ENCODE peak calls at places on chromosomes 16 and 17, in seven cellular contexts. One of them, this sample, is unnamed.

GRCh38 chr16:54817432-54817831 is 113.2 kb upstream of the IRX5 start:
- DNase-seq in ascending aorta: no peak
- DNase-seq in tibial nerve: no peak
- DNase-seq in A549: peak; percentile 5
- DNase-seq in heart right ventricle: no peak
- DNase-seq in Panc1: no peak
- DNase-seq in OCI-LY7: peak; percentile 38
- DNase-seq in this sample: peak; percentile 5

GRCh38 chr16:53080345-53081031 is 25.7 kb downstream of the CHD9 start:
- DNase-seq in tibial nerve: peak; percentile 47
- DNase-seq in OCI-LY7: no peak
- DNase-seq in A549: peak; percentile 89
- DNase-seq in Panc1: no peak
- DNase-seq in ascending aorta: no peak
- DNase-seq in heart right ventricle: peak; percentile 51
- DNase-seq in this sample: peak; percentile 71

GRCh38 chr17:74339537-74340195 is 13.6 kb downstream of the KIF19 start:
- DNase-seq in ascending aorta: no peak
- DNase-seq in Panc1: no peak
- DNase-seq in heart right ventricle: no peak
- DNase-seq in tibial nerve: no peak
- DNase-seq in A549: no peak
- DNase-seq in OCI-LY7: no peak
- DNase-seq in this sample: no peak

GRCh38 chr17:77433385-77434135 is 292.8 kb downstream of the SEC14L1 start:
- DNase-seq in heart right ventricle: peak; percentile 72
- DNase-seq in OCI-LY7: peak; percentile 78
- DNase-seq in tibial nerve: no peak
- DNase-seq in A549: no peak
- DNase-seq in Panc1: no peak
- DNase-seq in ascending aorta: no peak
- DNase-seq in this sample: peak; percentile 83

GRCh38 chr16:11410382-11411058 is 65.3 kb downstream of the RMI2 start:
- DNase-seq in heart right ventricle: no peak
- DNase-seq in A549: no peak
- DNase-seq in Panc1: no peak
- DNase-seq in tibial nerve: peak; percentile 26
- DNase-seq in OCI-LY7: no peak
- DNase-seq in ascending aorta: peak; percentile 48
- DNase-seq in this sample: no peak

GRCh38 chr17:46742539-46743270 is 75.8 kb downstream of the WNT3 start:
- DNase-seq in tibial nerve: no peak
- DNase-seq in ascending aorta: no peak
- DNase-seq in OCI-LY7: peak; percentile 24
- DNase-seq in A549: peak; percentile 76
- DNase-seq in Panc1: peak; percentile 18
- DNase-seq in heart right ventricle: no peak
- DNase-seq in this sample: peak; percentile 38

GRCh38 chr17:64063766-64064224 is 43.4 kb upstream of the ICAM2 start:
- DNase-seq in tibial nerve: no peak
- DNase-seq in heart right ventricle: peak; percentile 62
- DNase-seq in Panc1: no peak
- DNase-seq in OCI-LY7: peak; percentile 71
- DNase-seq in A549: peak; percentile 53
- DNase-seq in ascending aorta: no peak
- DNase-seq in this sample: peak; percentile 16

GRCh38 chr17:17358060-17358751 is 55.0 kb downstream of the NT5M start:
- DNase-seq in A549: no peak
- DNase-seq in OCI-LY7: no peak
- DNase-seq in heart right ventricle: no peak
- DNase-seq in Panc1: no peak
- DNase-seq in tibial nerve: no peak
- DNase-seq in ascending aorta: no peak
- DNase-seq in this sample: no peak

GRCh38 chr17:78142113-78142861 is 3.9 kb upstream of the C17orf99 start:
- DNase-seq in ascending aorta: no peak
- DNase-seq in Panc1: no peak
- DNase-seq in tibial nerve: no peak
- DNase-seq in OCI-LY7: no peak
- DNase-seq in A549: peak; percentile 85
- DNase-seq in heart right ventricle: no peak
- DNase-seq in this sample: no peak

GRCh38 chr17:40862985-40863733 is 3.9 kb downstream of the KRT12 start:
- DNase-seq in Panc1: no peak
- DNase-seq in OCI-LY7: peak; percentile 8
- DNase-seq in A549: no peak
- DNase-seq in heart right ventricle: peak; percentile 12
- DNase-seq in tibial nerve: no peak
- DNase-seq in ascending aorta: no peak
- DNase-seq in this sample: no peak

GRCh38 chr16:83995756-83996155 is 27.7 kb downstream of the NECAB2 start:
- DNase-seq in heart right ventricle: peak; percentile 30
- DNase-seq in Panc1: no peak
- DNase-seq in OCI-LY7: no peak
- DNase-seq in tibial nerve: no peak
- DNase-seq in A549: no peak
- DNase-seq in ascending aorta: no peak
- DNase-seq in this sample: peak; percentile 27

GRCh38 chr16:76964464-76965154 is 226.4 kb upstream of the MON1B start:
- DNase-seq in heart right ventricle: no peak
- DNase-seq in A549: no peak
- DNase-seq in OCI-LY7: no peak
- DNase-seq in ascending aorta: no peak
- DNase-seq in tibial nerve: no peak
- DNase-seq in Panc1: no peak
- DNase-seq in this sample: no peak

GRCh38 chr16:85667261-85667660 is 21.5 kb downstream of the GINS2 start:
- DNase-seq in OCI-LY7: no peak
- DNase-seq in A549: no peak
- DNase-seq in Panc1: no peak
- DNase-seq in tibial nerve: no peak
- DNase-seq in heart right ventricle: no peak
- DNase-seq in ascending aorta: no peak
- DNase-seq in this sample: no peak

GRCh38 chr16:53780051-53780450 is 76.1 kb downstream of the FTO start:
- DNase-seq in tibial nerve: no peak
- DNase-seq in ascending aorta: no peak
- DNase-seq in Panc1: no peak
- DNase-seq in OCI-LY7: no peak
- DNase-seq in heart right ventricle: no peak
- DNase-seq in A549: no peak
- DNase-seq in this sample: no peak

GRCh38 chr16:27481282-27481934 is 68.3 kb downstream of the GTF3C1 start:
- DNase-seq in heart right ventricle: no peak
- DNase-seq in OCI-LY7: no peak
- DNase-seq in tibial nerve: no peak
- DNase-seq in ascending aorta: no peak
- DNase-seq in A549: no peak
- DNase-seq in Panc1: no peak
- DNase-seq in this sample: no peak

GRCh38 chr17:7889166-7889584 is 586 bp downstream of the CHD3 start:
- DNase-seq in ascending aorta: peak; percentile 92
- DNase-seq in OCI-LY7: no peak
- DNase-seq in A549: peak; percentile 98
- DNase-seq in heart right ventricle: peak; percentile 98
- DNase-seq in tibial nerve: peak; percentile 90
- DNase-seq in Panc1: no peak
- DNase-seq in this sample: peak; percentile 97
- H3K4me3 ChIP-seq in ascending aorta: no peak overlapping the region
- H3K4me3 ChIP-seq in OCI-LY7: no peak overlapping the region
- H3K4me3 ChIP-seq in A549: peak overlapping the region; percentile 49
- H3K4me3 ChIP-seq in heart right ventricle: peak overlapping the region; percentile 71
- H3K4me3 ChIP-seq in tibial nerve: no peak overlapping the region
- H3K4me3 ChIP-seq in Panc1: peak overlapping the region; percentile 11
- H3K4me3 ChIP-seq in this sample: peak overlapping the region; percentile 73

DNA sequence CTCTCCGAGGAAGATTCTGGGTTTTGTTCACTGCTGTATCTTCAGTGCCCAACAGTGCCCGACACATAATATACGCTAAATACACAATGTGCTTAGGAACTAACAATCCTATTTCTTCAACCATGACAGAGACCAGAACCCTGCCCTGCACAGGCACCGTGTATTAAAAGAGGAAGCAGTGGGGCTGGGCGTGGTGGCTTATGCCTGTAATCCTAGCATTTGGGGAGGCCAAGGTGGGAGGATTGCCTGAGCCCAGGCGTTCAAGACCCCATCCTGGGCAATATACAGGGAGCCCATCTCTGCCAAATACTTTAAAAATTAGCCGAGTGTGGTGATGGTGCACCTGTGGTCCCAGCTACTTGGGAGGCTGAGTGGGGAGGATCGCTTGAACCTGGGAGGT is 19.3 kb downstream of the ARL2BP start:
- DNase-seq in A549: no peak
- DNase-seq in ascending aorta: no peak
- DNase-seq in tibial nerve: no peak
- DNase-seq in OCI-LY7: no peak
- DNase-seq in Panc1: no peak
- DNase-seq in heart right ventricle: no peak
- DNase-seq in this sample: no peak
- H3K4me1 ChIP-seq in A549: peaks cover 9% of the 10 kb centered on the region
- H3K4me1 ChIP-seq in ascending aorta: no peaks in the 10 kb centered on the region
- H3K4me1 ChIP-seq in tibial nerve: peaks cover 22% of the 10 kb centered on the region
- H3K4me1 ChIP-seq in OCI-LY7: peaks cover 9% of the 10 kb centered on the region
- H3K4me1 ChIP-seq in Panc1: peaks cover 6% of the 10 kb centered on the region
- H3K4me1 ChIP-seq in heart right ventricle: peaks cover 10% of the 10 kb centered on the region
- H3K4me1 ChIP-seq in this sample: peaks cover 3% of the 10 kb centered on the region

GRCh38 chr16:58451263-58451662 is 48.7 kb upstream of the NDRG4 start:
- DNase-seq in A549: no peak
- DNase-seq in ascending aorta: no peak
- DNase-seq in Panc1: no peak
- DNase-seq in heart right ventricle: no peak
- DNase-seq in OCI-LY7: no peak
- DNase-seq in tibial nerve: no peak
- DNase-seq in this sample: no peak

GRCh38 chr16:58448890-58449289 is 51.1 kb upstream of the NDRG4 start:
- DNase-seq in A549: no peak
- DNase-seq in tibial nerve: no peak
- DNase-seq in Panc1: no peak
- DNase-seq in heart right ventricle: no peak
- DNase-seq in OCI-LY7: no peak
- DNase-seq in ascending aorta: no peak
- DNase-seq in this sample: no peak

GRCh38 chr16:58450590-58450989 is 49.4 kb upstream of the NDRG4 start:
- DNase-seq in ascending aorta: no peak
- DNase-seq in heart right ventricle: no peak
- DNase-seq in tibial nerve: no peak
- DNase-seq in Panc1: no peak
- DNase-seq in OCI-LY7: no peak
- DNase-seq in A549: no peak
- DNase-seq in this sample: no peak

GRCh38 chr16:58449768-58450167 is 50.2 kb upstream of the NDRG4 start:
- DNase-seq in tibial nerve: no peak
- DNase-seq in OCI-LY7: no peak
- DNase-seq in A549: no peak
- DNase-seq in heart right ventricle: no peak
- DNase-seq in Panc1: no peak
- DNase-seq in ascending aorta: no peak
- DNase-seq in this sample: no peak

GRCh38 chr16:58449306-58449705 is 50.6 kb upstream of the NDRG4 start:
- DNase-seq in tibial nerve: no peak
- DNase-seq in A549: no peak
- DNase-seq in ascending aorta: no peak
- DNase-seq in OCI-LY7: no peak
- DNase-seq in Panc1: no peak
- DNase-seq in heart right ventricle: no peak
- DNase-seq in this sample: no peak
- H3K27ac ChIP-seq in tibial nerve: no peak overlapping the region
- H3K27ac ChIP-seq in A549: no peak overlapping the region
- H3K27ac ChIP-seq in ascending aorta: no peak overlapping the region
- H3K27ac ChIP-seq in OCI-LY7: no peak overlapping the region
- H3K27ac ChIP-seq in Panc1: no peak overlapping the region
- H3K27ac ChIP-seq in heart right ventricle: no peak overlapping the region
- H3K27ac ChIP-seq in this sample: no peak overlapping the region

GRCh38 chr16:426115-426905 is 861 bp downstream of the RAB11FIP3 start:
- DNase-seq in tibial nerve: no peak
- DNase-seq in heart right ventricle: peak; percentile 29
- DNase-seq in ascending aorta: no peak
- DNase-seq in A549: no peak
- DNase-seq in Panc1: no peak
- DNase-seq in OCI-LY7: peak; percentile 19
- DNase-seq in this sample: no peak

GRCh38 chr16:426906-427249 is 1.4 kb downstream of the RAB11FIP3 start:
- DNase-seq in ascending aorta: no peak
- DNase-seq in Panc1: no peak
- DNase-seq in A549: no peak
- DNase-seq in tibial nerve: peak; percentile 14
- DNase-seq in heart right ventricle: no peak
- DNase-seq in OCI-LY7: peak; percentile 17
- DNase-seq in this sample: no peak

GRCh38 chr16:425082-425718 is at the start of gene RAB11FIP3:
- DNase-seq in OCI-LY7: peak; percentile 90
- DNase-seq in tibial nerve: peak; percentile 69
- DNase-seq in ascending aorta: peak; percentile 43
- DNase-seq in Panc1: peak; percentile 24
- DNase-seq in A549: peak; percentile 82
- DNase-seq in heart right ventricle: peak; percentile 87
- DNase-seq in this sample: peak; percentile 89

GRCh38 chr16:424623-425081 is 797 bp upstream of the RAB11FIP3 start:
- DNase-seq in Panc1: no peak
- DNase-seq in heart right ventricle: peak; percentile 61
- DNase-seq in ascending aorta: no peak
- DNase-seq in A549: no peak
- DNase-seq in OCI-LY7: no peak
- DNase-seq in tibial nerve: peak; percentile 33
- DNase-seq in this sample: peak; percentile 54

DNA sequence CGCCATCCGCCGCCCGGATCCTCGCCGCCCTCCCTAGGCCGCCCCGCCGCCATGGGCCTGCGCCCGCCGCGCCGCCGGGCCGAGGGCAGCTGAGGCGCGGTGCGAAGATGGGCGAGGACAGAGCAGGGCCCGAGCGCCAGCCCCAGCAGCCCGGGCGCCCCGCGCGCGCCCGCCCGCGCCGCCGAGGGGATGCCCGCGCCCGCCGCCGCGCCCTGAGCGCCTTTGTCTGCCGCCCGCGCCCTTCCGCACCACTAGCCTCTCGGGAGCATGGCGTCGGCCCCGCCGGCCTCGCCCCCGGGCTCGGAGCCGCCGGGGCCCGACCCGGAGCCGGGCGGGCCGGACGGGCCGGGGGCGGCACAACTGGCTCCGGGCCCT is 278 bp downstream of the RAB11FIP3 start:
- DNase-seq in Panc1: no peak
- DNase-seq in OCI-LY7: no peak
- DNase-seq in A549: no peak
- DNase-seq in ascending aorta: no peak
- DNase-seq in tibial nerve: no peak
- DNase-seq in heart right ventricle: no peak
- DNase-seq in this sample: no peak
- H3K4me3 ChIP-seq in Panc1: peak overlapping the region; percentile 77
- H3K4me3 ChIP-seq in OCI-LY7: peak overlapping the region; percentile 90
- H3K4me3 ChIP-seq in A549: peak overlapping the region; percentile 72
- H3K4me3 ChIP-seq in ascending aorta: peak overlapping the region; percentile 81
- H3K4me3 ChIP-seq in tibial nerve: peak overlapping the region; percentile 54
- H3K4me3 ChIP-seq in heart right ventricle: peak overlapping the region; percentile 82
- H3K4me3 ChIP-seq in this sample: peak overlapping the region; percentile 63

GRCh38 chr16:16983545-16983944 is 487.2 kb downstream of the XYLT1 start:
- DNase-seq in OCI-LY7: no peak
- DNase-seq in heart right ventricle: no peak
- DNase-seq in A549: no peak
- DNase-seq in Panc1: no peak
- DNase-seq in ascending aorta: no peak
- DNase-seq in tibial nerve: no peak
- DNase-seq in this sample: no peak
- H3K4me1 ChIP-seq in OCI-LY7: no peaks in the 10 kb centered on the region
- H3K4me1 ChIP-seq in heart right ventricle: no peaks in the 10 kb centered on the region
- H3K4me1 ChIP-seq in A549: peaks cover 5% of the 10 kb centered on the region
- H3K4me1 ChIP-seq in Panc1: no peaks in the 10 kb centered on the region
- H3K4me1 ChIP-seq in ascending aorta: no peaks in the 10 kb centered on the region
- H3K4me1 ChIP-seq in tibial nerve: no peaks in the 10 kb centered on the region
- H3K4me1 ChIP-seq in this sample: no peaks in the 10 kb centered on the region

GRCh38 chr17:49455226-49455968 is 39.7 kb upstream of the NGFR start:
- DNase-seq in Panc1: no peak
- DNase-seq in A549: no peak
- DNase-seq in tibial nerve: no peak
- DNase-seq in OCI-LY7: no peak
- DNase-seq in ascending aorta: no peak
- DNase-seq in heart right ventricle: no peak
- DNase-seq in this sample: no peak
- H3K27ac ChIP-seq in Panc1: no peak overlapping the region
- H3K27ac ChIP-seq in A549: no peak overlapping the region
- H3K27ac ChIP-seq in tibial nerve: peak overlapping the region; percentile 61
- H3K27ac ChIP-seq in OCI-LY7: no peak overlapping the region
- H3K27ac ChIP-seq in ascending aorta: no peak overlapping the region
- H3K27ac ChIP-seq in heart right ventricle: no peak overlapping the region
- H3K27ac ChIP-seq in this sample: no peak overlapping the region

This sample was measured in SJCRH30.